ENCODE peak calls at places on chromosomes 4 and X, in five cellular contexts. E is transverse colon; K is mammary epithelial cell; V is neural progenitor cell; O is effector memory CD4-positive, alpha-beta T cell. G is an unnamed sample.

GRCh38 chrX:69179380-69179911 is 14.2 kb upstream of the PJA1 start:
- DNase-seq in E (no peak), V (peak), O (no peak), K (no peak), G (peak)

GRCh38 chrX:119488749-119489148 is 20.5 kb downstream of the SLC25A5 start:
- DNase-seq in K (no peak), V (peak), O (no peak), E (peak), G (peak)

GRCh38 chrX:57595381-57595811 is 3.6 kb downstream of the ZXDB start:
- DNase-seq in E (no peak), V (no peak), O (no peak), K (peak), G (no peak)

GRCh38 chrX:16559206-16559619 is 90.7 kb upstream of the S100G start:
- DNase-seq in E (no peak), K (no peak), O (no peak), V (no peak), G (no peak)

GRCh38 chrX:58025979-58026378 is 115.7 kb upstream of the ZXDA start:
- DNase-seq in V (peak), O (no peak), K (peak), E (peak), G (peak)

GRCh38 chr4:183348706-183349659 is 26.8 kb upstream of the CLDN24 start:
- DNase-seq in V (no peak), K (peak), E (no peak), O (no peak), G (no peak)

GRCh38 chr4:147461161-147461560 is 19.7 kb upstream of the EDNRA start:
- DNase-seq in O (no peak), V (no peak), E (no peak), K (peak), G (no peak)

GRCh38 chr4:69032847-69033638 is 63.2 kb upstream of the UGT2B7 start:
- DNase-seq in E (peak), K (peak), O (no peak), V (no peak), G (no peak)

GRCh38 chr4:54657194-54657555 is 582 bp upstream of the KIT start:
- DNase-seq in V (peak), E (no peak), K (no peak), O (no peak), G (no peak)

GRCh38 chr4:54433686-54434085 is 204.6 kb downstream of the PDGFRA start:
- DNase-seq in E (no peak), V (peak), O (no peak), K (peak), G (no peak)

GRCh38 chr4:120318447-120318846 is 251.8 kb upstream of the MAD2L1 start:
- DNase-seq in O (no peak), E (no peak), K (no peak), V (peak), G (no peak)

GRCh38 chr4:171813195-171813955 is at the start of gene GALNTL6:
- DNase-seq in K (peak), E (no peak), O (no peak), V (peak), G (peak)
- H3K4me3 ChIP-seq in K (peak), E (peak), O (no peak), V (peak), G (peak)

DNA sequence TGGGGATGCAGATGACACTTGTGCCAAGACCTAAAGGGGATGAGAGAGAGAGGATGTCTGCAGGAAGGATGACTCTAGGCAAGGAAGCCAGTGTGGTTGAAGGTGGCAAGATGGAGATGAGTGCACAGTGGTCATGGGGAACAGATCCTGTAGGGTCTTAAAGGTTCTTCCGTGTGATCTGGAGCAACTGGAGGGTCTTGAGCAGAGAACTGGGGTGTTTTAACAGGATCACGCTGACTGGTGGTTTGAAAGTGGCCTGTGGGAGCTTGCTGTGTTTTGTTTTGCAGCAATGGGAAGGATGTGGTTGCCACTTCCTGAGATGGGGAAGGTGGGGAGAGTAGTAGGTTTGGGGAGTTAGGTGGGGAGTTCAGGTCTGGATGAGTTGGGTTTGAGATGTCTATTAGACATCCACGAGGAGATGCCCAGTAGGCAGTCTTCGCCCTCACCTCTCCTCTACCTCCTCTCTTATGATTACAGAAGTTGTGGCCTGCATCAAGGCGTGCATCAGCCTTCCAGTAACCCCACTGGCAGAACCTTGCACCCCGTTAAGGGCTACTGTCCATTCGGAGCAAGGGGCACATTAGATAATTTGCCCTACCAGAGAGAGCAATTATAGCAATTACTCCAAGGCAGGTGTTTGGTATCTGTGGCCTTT is 1.4 kb upstream of the STBD1 start:
- DNase-seq in V (no peak), K (no peak), E (no peak), O (no peak), G (no peak)
- H3K27ac ChIP-seq in V (no peak), K (no peak), E (peak), O (no peak), G (no peak)

GRCh38 chr4:160326110-160326509 is 1223.2 kb downstream of the RAPGEF2 start:
- DNase-seq in K (no peak), O (no peak), E (no peak), V (no peak), G (no peak)
- H3K4me3 ChIP-seq in K (no peak), O (no peak), E (no peak), V (no peak), G (no peak)

GRCh38 chr4:22369901-22370562 is 145.8 kb downstream of the ADGRA3 start:
- DNase-seq in E (no peak), O (no peak), V (no peak), K (no peak), G (peak)

DNA sequence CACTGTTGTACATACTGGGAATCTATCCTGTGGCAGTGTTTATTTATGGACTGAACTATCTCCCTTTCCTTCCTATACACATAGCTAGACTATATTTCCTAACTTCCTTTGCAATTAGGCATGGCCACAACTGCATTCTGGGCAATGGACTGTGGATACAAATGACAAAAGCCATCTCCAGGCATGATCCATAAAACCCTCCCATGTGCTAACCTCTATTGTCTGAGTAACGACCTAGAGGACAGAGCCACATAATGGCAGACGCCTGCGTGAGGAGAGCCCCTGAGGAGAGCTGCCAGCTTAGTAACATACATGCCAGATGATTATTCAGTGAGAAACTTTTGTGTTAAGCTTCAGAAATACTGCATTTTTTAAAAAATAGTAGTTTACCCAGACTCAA is 142.9 kb downstream of the ADGRA3 start:
- DNase-seq in E (no peak), V (peak), O (no peak), K (no peak), G (no peak)
- H3K27ac ChIP-seq in E (no peak), V (no peak), O (no peak), K (no peak), G (no peak)

GRCh38 chr4:73853718-73854473 is 800 bp downstream of the PF4V1 start:
- DNase-seq in E (no peak), K (no peak), V (no peak), O (no peak), G (no peak)

GRCh38 chr4:73851293-73851692 is 1.8 kb upstream of the PF4V1 start:
- DNase-seq in V (no peak), E (no peak), O (no peak), K (no peak), G (no peak)

GRCh38 chr4:73852771-73853170 is 325 bp upstream of the PF4V1 start:
- DNase-seq in E (no peak), O (no peak), V (no peak), K (no peak), G (no peak)

GRCh38 chr4:73855406-73855805 is 2.3 kb downstream of the PF4V1 start:
- DNase-seq in E (no peak), V (no peak), O (no peak), K (no peak), G (no peak)

GRCh38 chr4:73853246-73853704 is at the start of gene PF4V1:
- DNase-seq in K (no peak), O (no peak), E (peak), V (peak), G (no peak)
- H3K4me3 ChIP-seq in K (no peak), O (no peak), E (no peak), V (peak), G (no peak)

GRCh38 chrX:84099120-84099519 is 88.9 kb downstream of the RPS6KA6 start:
- DNase-seq in O (no peak), E (no peak), V (no peak), K (no peak), G (no peak)
- H3K27ac ChIP-seq in O (no peak), E (no peak), V (no peak), K (no peak), G (no peak)

G was measured in WERI-Rb-1.